ENCODE peak calls at places on chromosomes 4 and X, in four cellular contexts. One of them, this sample, is unnamed.

GRCh38 chrX:17736856-17737706 is at the start of gene SCML1:
- DNase-seq in neuronal stem cell: peak; percentile 92
- DNase-seq in H9: peak; percentile 96
- DNase-seq in mesenchymal stem cell: peak; percentile 96
- DNase-seq in this sample: peak; percentile 95

GRCh38 chrX:150258176-150258425 is 105.0 kb upstream of the MAMLD1 start:
- DNase-seq in neuronal stem cell: no peak
- DNase-seq in H9: no peak
- DNase-seq in mesenchymal stem cell: no peak
- DNase-seq in this sample: no peak

GRCh38 chr4:138241281-138242075 is 671 bp downstream of the SLC7A11 start:
- DNase-seq in neuronal stem cell: no peak
- DNase-seq in H9: no peak
- DNase-seq in mesenchymal stem cell: peak; percentile 67
- DNase-seq in this sample: peak; percentile 38

GRCh38 chr4:76958891-76959290 is 9.3 kb downstream of the SEPTIN11 start:
- DNase-seq in neuronal stem cell: no peak
- DNase-seq in H9: no peak
- DNase-seq in mesenchymal stem cell: no peak
- DNase-seq in this sample: no peak

GRCh38 chrX:71550578-71550977 is 17.7 kb downstream of the OGT start:
- DNase-seq in neuronal stem cell: no peak
- DNase-seq in H9: no peak
- DNase-seq in mesenchymal stem cell: no peak
- DNase-seq in this sample: no peak

GRCh38 chr4:64272432-64272831 is 136.8 kb downstream of the TECRL start:
- DNase-seq in neuronal stem cell: no peak
- DNase-seq in H9: peak; percentile 30
- DNase-seq in mesenchymal stem cell: no peak
- DNase-seq in this sample: no peak

GRCh38 chr4:170109586-170110289 is 20.0 kb upstream of the AADAT start:
- DNase-seq in neuronal stem cell: no peak
- DNase-seq in H9: no peak
- DNase-seq in mesenchymal stem cell: no peak
- DNase-seq in this sample: no peak

GRCh38 chr4:120096508-120097297 is 30.1 kb upstream of the MAD2L1 start:
- DNase-seq in neuronal stem cell: no peak
- DNase-seq in H9: no peak
- DNase-seq in mesenchymal stem cell: no peak
- DNase-seq in this sample: peak; percentile 5

GRCh38 chr4:168319486-168320019 is 1.0 kb upstream of the DDX60 start:
- DNase-seq in neuronal stem cell: no peak
- DNase-seq in H9: no peak
- DNase-seq in mesenchymal stem cell: no peak
- DNase-seq in this sample: no peak

GRCh38 chr4:168321006-168321405 is 2.5 kb upstream of the DDX60 start:
- DNase-seq in neuronal stem cell: no peak
- DNase-seq in H9: no peak
- DNase-seq in mesenchymal stem cell: no peak
- DNase-seq in this sample: no peak

DNA sequence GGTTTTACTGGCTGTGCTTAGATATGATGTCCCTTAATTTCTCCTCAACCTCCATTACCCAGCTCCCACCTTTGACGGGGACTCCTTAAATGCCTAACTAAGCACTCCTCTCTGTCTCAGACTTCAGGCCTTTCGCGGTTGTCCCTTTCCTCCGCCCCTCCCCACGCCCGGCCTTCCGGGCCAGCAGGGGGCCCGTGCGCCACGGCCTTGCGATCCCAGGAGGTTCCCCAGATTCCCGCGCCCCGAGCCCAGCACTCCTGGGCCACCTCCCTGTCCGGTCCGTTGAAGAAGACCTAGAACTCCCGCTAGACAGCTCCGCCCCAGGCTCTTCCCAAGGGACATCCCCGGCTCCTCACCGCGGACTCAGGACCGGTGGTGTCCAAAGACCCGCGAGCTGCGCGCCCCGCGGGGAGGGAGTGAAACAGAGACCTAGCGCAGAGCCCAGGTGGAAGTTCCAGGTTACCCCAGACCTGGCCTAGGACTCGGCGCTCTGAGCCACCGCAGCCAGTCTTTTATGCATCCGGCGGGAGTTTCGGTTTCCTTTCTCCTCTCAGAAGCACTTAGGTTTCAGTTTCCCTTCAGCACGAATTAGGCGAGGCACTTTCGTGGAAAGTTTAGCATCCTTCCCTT is at the start of gene DDX60:
- DNase-seq in neuronal stem cell: peak; percentile 38
- DNase-seq in H9: peak; percentile 71
- DNase-seq in mesenchymal stem cell: peak; percentile 88
- DNase-seq in this sample: peak; percentile 73
- H4K91ac ChIP-seq in neuronal stem cell: peak within 1 kb of the TSS; percentile 32
- H4K91ac ChIP-seq in H9: no peak within 1 kb of the TSS
- H4K91ac ChIP-seq in mesenchymal stem cell: peak within 1 kb of the TSS; percentile 87
- H4K91ac ChIP-seq in this sample: peak within 1 kb of the TSS; percentile 85

GRCh38 chr4:8419222-8420041 is 21.1 kb downstream of the ACOX3 start:
- DNase-seq in neuronal stem cell: no peak
- DNase-seq in H9: no peak
- DNase-seq in mesenchymal stem cell: peak; percentile 57
- DNase-seq in this sample: peak; percentile 57
- H4K91ac ChIP-seq in neuronal stem cell: no peak overlapping the region
- H4K91ac ChIP-seq in H9: no peak overlapping the region
- H4K91ac ChIP-seq in mesenchymal stem cell: no peak overlapping the region
- H4K91ac ChIP-seq in this sample: no peak overlapping the region

GRCh38 chrX:56994375-56995270 is 718 bp downstream of the SPIN3 start:
- DNase-seq in neuronal stem cell: no peak
- DNase-seq in H9: no peak
- DNase-seq in mesenchymal stem cell: no peak
- DNase-seq in this sample: peak; percentile 13

GRCh38 chrX:56995271-56995994 is at the start of gene SPIN3:
- DNase-seq in neuronal stem cell: peak; percentile 71
- DNase-seq in H9: peak; percentile 92
- DNase-seq in mesenchymal stem cell: peak; percentile 74
- DNase-seq in this sample: peak; percentile 59
- H4K91ac ChIP-seq in neuronal stem cell: no peak within 1 kb of the TSS
- H4K91ac ChIP-seq in H9: no peak within 1 kb of the TSS
- H4K91ac ChIP-seq in mesenchymal stem cell: peak within 1 kb of the TSS; percentile 75
- H4K91ac ChIP-seq in this sample: peak within 1 kb of the TSS; percentile 92

GRCh38 chr4:147589586-147589985 is 27.6 kb upstream of the TMEM184C start:
- DNase-seq in neuronal stem cell: no peak
- DNase-seq in H9: no peak
- DNase-seq in mesenchymal stem cell: peak; percentile 21
- DNase-seq in this sample: no peak
- H4K91ac ChIP-seq in neuronal stem cell: no peak overlapping the region
- H4K91ac ChIP-seq in H9: no peak overlapping the region
- H4K91ac ChIP-seq in mesenchymal stem cell: no peak overlapping the region
- H4K91ac ChIP-seq in this sample: peak overlapping the region; percentile 74

DNA sequence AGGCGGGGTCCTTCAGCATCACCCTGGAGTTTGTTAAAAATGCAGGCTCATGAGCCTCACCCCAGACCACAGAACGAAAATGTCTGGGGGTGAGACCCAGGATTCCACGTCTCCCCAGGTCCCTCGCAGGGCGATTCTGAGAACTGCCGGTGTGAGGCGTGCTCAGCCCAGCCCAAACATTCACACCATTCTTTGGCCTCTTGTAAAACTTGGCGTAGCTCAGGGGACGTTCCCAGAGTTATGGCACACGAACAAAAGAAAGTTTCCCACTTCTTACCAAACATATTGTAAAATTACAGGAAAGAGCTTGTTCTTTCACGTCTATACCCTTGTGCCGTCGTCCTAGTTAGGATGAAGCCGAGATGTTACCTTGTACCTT is 12.9 kb downstream of the CD99 start:
- DNase-seq in neuronal stem cell: no peak
- DNase-seq in H9: no peak
- DNase-seq in mesenchymal stem cell: no peak
- DNase-seq in this sample: no peak
- H4K91ac ChIP-seq in neuronal stem cell: no peak overlapping the region
- H4K91ac ChIP-seq in H9: no peak overlapping the region
- H4K91ac ChIP-seq in mesenchymal stem cell: peak overlapping the region; percentile 45
- H4K91ac ChIP-seq in this sample: no peak overlapping the region

GRCh38 chrX:40142417-40142816 is 44.7 kb upstream of the BCOR start:
- DNase-seq in neuronal stem cell: no peak
- DNase-seq in H9: no peak
- DNase-seq in mesenchymal stem cell: no peak
- DNase-seq in this sample: no peak
- H4K91ac ChIP-seq in neuronal stem cell: no peak overlapping the region
- H4K91ac ChIP-seq in H9: no peak overlapping the region
- H4K91ac ChIP-seq in mesenchymal stem cell: no peak overlapping the region
- H4K91ac ChIP-seq in this sample: no peak overlapping the region

GRCh38 chr4:184473265-184473514 is 1.2 kb downstream of the IRF2 start:
- DNase-seq in neuronal stem cell: no peak
- DNase-seq in H9: no peak
- DNase-seq in mesenchymal stem cell: no peak
- DNase-seq in this sample: no peak

GRCh38 chr4:184474261-184475095 is at the start of gene IRF2:
- DNase-seq in neuronal stem cell: peak; percentile 88
- DNase-seq in H9: peak; percentile 95
- DNase-seq in mesenchymal stem cell: peak; percentile 99
- DNase-seq in this sample: peak; percentile 97

GRCh38 chr4:184471872-184472539 is 2.3 kb downstream of the IRF2 start:
- DNase-seq in neuronal stem cell: no peak
- DNase-seq in H9: no peak
- DNase-seq in mesenchymal stem cell: peak; percentile 50
- DNase-seq in this sample: peak; percentile 30

GRCh38 chr4:184473515-184474260 is 662 bp downstream of the IRF2 start:
- DNase-seq in neuronal stem cell: peak; percentile 39
- DNase-seq in H9: no peak
- DNase-seq in mesenchymal stem cell: peak; percentile 70
- DNase-seq in this sample: peak; percentile 32

GRCh38 chr4:184472540-184473264 is 1.6 kb downstream of the IRF2 start:
- DNase-seq in neuronal stem cell: peak; percentile 58
- DNase-seq in H9: peak; percentile 53
- DNase-seq in mesenchymal stem cell: peak; percentile 80
- DNase-seq in this sample: peak; percentile 51
- H4K91ac ChIP-seq in neuronal stem cell: no peak overlapping the region
- H4K91ac ChIP-seq in H9: no peak overlapping the region
- H4K91ac ChIP-seq in mesenchymal stem cell: peak overlapping the region; percentile 91
- H4K91ac ChIP-seq in this sample: peak overlapping the region; percentile 79

GRCh38 chrX:48897621-48898306 is at the start of the genes PQBP1 and TIMM17B:
- DNase-seq in neuronal stem cell: peak; percentile 90
- DNase-seq in H9: peak; percentile 94
- DNase-seq in mesenchymal stem cell: peak; percentile 97
- DNase-seq in this sample: peak; percentile 96
- H4K91ac ChIP-seq in neuronal stem cell: no peak within 1 kb of the TSS
- H4K91ac ChIP-seq in H9: no peak within 1 kb of the TSS
- H4K91ac ChIP-seq in mesenchymal stem cell: peak within 1 kb of the TSS; percentile 44
- H4K91ac ChIP-seq in this sample: peak within 1 kb of the TSS; percentile 96

GRCh38 chr4:4423706-4424498 is 37.0 kb downstream of the NSG1 start:
- DNase-seq in neuronal stem cell: no peak
- DNase-seq in H9: no peak
- DNase-seq in mesenchymal stem cell: no peak
- DNase-seq in this sample: no peak
- H4K91ac ChIP-seq in neuronal stem cell: no peak overlapping the region
- H4K91ac ChIP-seq in H9: no peak overlapping the region
- H4K91ac ChIP-seq in mesenchymal stem cell: no peak overlapping the region
- H4K91ac ChIP-seq in this sample: no peak overlapping the region

GRCh38 chrX:112967341-112967740 is 126.7 kb upstream of the AMOT start:
- DNase-seq in neuronal stem cell: no peak
- DNase-seq in H9: no peak
- DNase-seq in mesenchymal stem cell: no peak
- DNase-seq in this sample: no peak
- H4K91ac ChIP-seq in neuronal stem cell: no peak overlapping the region
- H4K91ac ChIP-seq in H9: no peak overlapping the region
- H4K91ac ChIP-seq in mesenchymal stem cell: no peak overlapping the region
- H4K91ac ChIP-seq in this sample: no peak overlapping the region